ENCODE peak calls at places on chromosomes 3 and 15, in eight cellular contexts. K, H, Z, V, T, B, A and F are unnamed samples.

GRCh38 chr15:49037546-49037940 is 8.7 kb downstream of the SECISBP2L start:
- DNase-seq in K (no peak), H (no peak), Z (no peak), V (no peak), T (no peak), B (no peak), A (no peak), F (no peak)

GRCh38 chr3:89560546-89560945 is 453.1 kb downstream of the EPHA3 start:
- DNase-seq in K (no peak), H (no peak), Z (no peak), V (no peak), T (no peak), B (no peak), A (peak), F (no peak)

GRCh38 chr15:70112018-70112395 is 14.3 kb upstream of the TLE3 start:
- DNase-seq in K (no peak), H (no peak), Z (no peak), V (no peak), T (no peak), B (no peak), A (no peak), F (no peak)

GRCh38 chr3:13009132-13009945 is 63.9 kb downstream of the IQSEC1 start:
- DNase-seq in K (no peak), H (no peak), Z (no peak), V (peak), T (no peak), B (peak), A (no peak), F (no peak)

GRCh38 chr3:184180165-184180564 is 5.5 kb downstream of the AP2M1 start:
- DNase-seq in K (no peak), H (no peak), Z (no peak), V (no peak), T (no peak), B (no peak), A (peak), F (peak)

GRCh38 chr15:87368511-87368910 is 888.0 kb downstream of the NTRK3 start:
- DNase-seq in K (no peak), H (no peak), Z (no peak), V (no peak), T (no peak), B (no peak), A (peak), F (no peak)

GRCh38 chr15:55319537-55320325 is 709 bp downstream of the PIGB start:
- DNase-seq in K (no peak), H (no peak), Z (peak), V (no peak), T (no peak), B (no peak), A (peak), F (no peak)

GRCh38 chr3:56467801-56468183 is 475 bp downstream of the ERC2 start:
- DNase-seq in K (no peak), H (no peak), Z (no peak), V (no peak), T (no peak), B (no peak), A (no peak), F (no peak)

GRCh38 chr15:92043283-92043682 is 189.8 kb downstream of the SLCO3A1 start:
- DNase-seq in K (no peak), H (no peak), Z (no peak), V (no peak), T (no peak), B (no peak), A (no peak), F (no peak)

GRCh38 chr15:54840999-54841398 is 355.7 kb downstream of the RSL24D1 start:
- DNase-seq in K (no peak), H (no peak), Z (no peak), V (no peak), T (no peak), B (no peak), A (no peak), F (no peak)

GRCh38 chr15:66080791-66081475 is 172.6 kb downstream of the MEGF11 start:
- DNase-seq in K (no peak), H (no peak), Z (peak), V (no peak), T (no peak), B (peak), A (peak), F (peak)

GRCh38 chr3:46406786-46407611 is at the start of the genes CCR5AS and CCRL2:
- DNase-seq in K (no peak), H (no peak), Z (peak), V (peak), T (peak), B (peak), A (peak), F (peak)
- TF ChIP-seq POLR2A in K (no peak), H (no peak), Z (no peak), V (no peak), T (no peak), B (no peak), A (no peak), F (peak)

GRCh38 chr15:40267670-40268069 is 15.2 kb downstream of the ANKRD63 start:
- DNase-seq in K (no peak), H (no peak), Z (no peak), V (no peak), T (no peak), B (no peak), A (no peak), F (no peak)

GRCh38 chr15:40265875-40266274 is 17.0 kb downstream of the ANKRD63 start:
- DNase-seq in K (no peak), H (no peak), Z (no peak), V (no peak), T (no peak), B (no peak), A (no peak), F (no peak)

GRCh38 chr15:40264321-40265153 is 18.3 kb downstream of the ANKRD63 start:
- DNase-seq in K (no peak), H (no peak), Z (no peak), V (no peak), T (no peak), B (no peak), A (no peak), F (no peak)

GRCh38 chr15:40265355-40265754 is 17.5 kb downstream of the ANKRD63 start:
- DNase-seq in K (no peak), H (no peak), Z (no peak), V (no peak), T (no peak), B (no peak), A (no peak), F (no peak)

DNA sequence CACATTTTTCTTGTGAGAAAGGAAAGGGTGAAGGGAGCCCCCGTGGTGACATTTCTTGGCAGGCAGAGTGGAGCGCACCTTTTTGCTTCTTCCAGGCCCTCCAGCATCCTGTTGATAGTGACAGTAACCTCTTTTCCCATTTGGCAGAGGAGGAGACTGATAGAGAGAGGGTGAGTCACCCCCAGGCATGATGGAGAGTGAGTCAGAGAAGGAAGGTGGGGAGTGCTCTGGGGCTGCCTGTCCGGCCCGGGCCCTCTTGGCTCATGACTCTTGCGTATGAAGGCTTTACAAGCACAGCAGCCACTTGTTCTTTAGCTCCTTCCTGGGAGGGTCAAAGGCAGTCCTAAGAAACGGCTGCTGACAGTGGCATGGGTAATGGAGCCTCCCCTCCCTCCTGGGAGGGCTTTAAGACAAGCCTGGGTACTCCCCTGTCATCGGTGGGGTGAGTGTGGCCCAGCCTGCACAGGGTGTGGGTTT is 16.0 kb downstream of the ANKRD63 start:
- DNase-seq in K (peak), H (no peak), Z (peak), V (no peak), T (no peak), B (peak), A (peak), F (peak)
- TF ChIP-seq POLR2A in K (no peak), H (no peak), Z (no peak), V (no peak), T (no peak), B (no peak), A (no peak), F (no peak)

DNA sequence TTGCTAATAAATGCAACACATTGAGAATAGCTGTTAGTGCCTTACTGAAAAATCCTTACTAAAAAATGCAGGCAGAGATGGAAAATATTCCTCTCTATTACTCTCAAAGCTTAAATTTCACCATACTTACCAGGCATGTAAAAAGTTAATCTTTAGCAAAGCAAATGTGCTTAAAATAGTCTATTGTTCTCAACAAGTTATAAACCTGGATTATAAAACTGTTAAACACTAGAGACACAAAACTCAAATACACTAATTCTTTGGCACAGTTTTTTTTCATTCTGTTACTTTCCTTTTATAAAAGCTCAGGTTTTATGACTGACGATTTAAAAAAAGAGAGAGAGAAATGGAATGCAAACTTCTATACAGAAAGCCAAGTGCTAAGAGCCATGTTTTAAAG is 119.8 kb downstream of the THRB start:
- DNase-seq in K (no peak), H (no peak), Z (no peak), V (no peak), T (no peak), B (no peak), A (no peak), F (no peak)
- TF ChIP-seq POLR2A in K (no peak), H (no peak), Z (no peak), V (no peak), T (no peak), B (no peak), A (no peak), F (no peak)

GRCh38 chr15:78130466-78131294 is 565 bp downstream of the CIB2 start:
- DNase-seq in K (no peak), H (no peak), Z (peak), V (peak), T (no peak), B (no peak), A (no peak), F (no peak)

GRCh38 chr15:78130012-78130353 is 1.3 kb downstream of the CIB2 start:
- DNase-seq in K (no peak), H (no peak), Z (no peak), V (no peak), T (no peak), B (no peak), A (no peak), F (no peak)

GRCh38 chr15:78133801-78134200 is 2.6 kb upstream of the CIB2 start:
- DNase-seq in K (peak), H (no peak), Z (no peak), V (no peak), T (no peak), B (no peak), A (no peak), F (no peak)

GRCh38 chr15:78129098-78130011 is 1.9 kb downstream of the CIB2 start:
- DNase-seq in K (no peak), H (peak), Z (no peak), V (no peak), T (no peak), B (peak), A (no peak), F (peak)

DNA sequence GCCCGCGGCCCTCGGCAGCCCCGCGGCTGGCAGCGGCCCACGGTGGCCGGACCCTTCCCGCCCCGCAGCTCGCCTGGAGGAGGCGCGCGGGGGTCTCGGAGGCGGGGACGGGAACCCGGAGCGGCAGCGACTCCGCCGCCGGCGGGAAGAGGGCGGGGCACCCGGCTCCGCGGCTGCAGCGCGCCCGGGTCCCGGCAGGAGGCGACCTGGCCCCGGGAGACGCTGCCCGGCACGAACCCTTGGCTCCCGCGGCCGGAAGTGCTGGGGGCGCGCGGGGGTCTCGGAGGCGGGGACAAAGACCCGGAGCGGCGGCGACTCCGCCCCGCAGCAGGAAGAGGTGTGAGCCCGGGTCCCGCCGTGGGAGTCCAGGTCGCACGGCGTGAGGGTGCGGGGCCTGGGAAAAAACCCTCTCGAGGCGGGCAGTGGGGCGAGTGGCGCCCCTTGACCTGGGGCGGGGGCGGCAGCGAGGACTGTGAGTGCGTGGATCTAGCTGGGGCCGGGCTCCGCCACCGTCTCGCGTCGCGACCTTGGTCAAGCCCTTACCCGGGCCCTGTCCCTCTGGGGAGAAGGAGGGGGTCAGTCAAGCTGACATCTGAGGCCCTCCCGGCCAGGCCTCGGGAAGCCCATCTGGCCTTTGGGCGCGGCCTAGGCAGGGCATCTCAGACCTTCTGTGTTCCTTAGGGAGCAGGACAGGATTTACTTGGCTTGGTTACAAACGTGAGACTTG is at the start of gene CIB2:
- DNase-seq in K (peak), H (peak), Z (peak), V (peak), T (no peak), B (peak), A (peak), F (peak)
- TF ChIP-seq POLR2A in K (no peak), H (no peak), Z (peak), V (no peak), T (no peak), B (peak), A (peak), F (no peak)

GRCh38 chr3:10619989-10620832 is 114.8 kb upstream of the ATP2B2 start:
- DNase-seq in K (no peak), H (no peak), Z (no peak), V (no peak), T (no peak), B (no peak), A (no peak), F (no peak)
- TF ChIP-seq POLR2A in K (no peak), H (no peak), Z (no peak), V (no peak), T (no peak), B (no peak), A (no peak), F (no peak)